ENCODE peak calls at places on chromosomes 11 and 22, in ten cellular contexts. One of them, this sample, is unnamed.

GRCh38 chr11:74437441-74437840 is 29.9 kb downstream of the KCNE3 start:
- DNase-seq in nephron progenitor cell: no peak
- DNase-seq in dermis microvascular lymphatic vessel endothelial cell: peak
- DNase-seq in EH: peak
- DNase-seq in activated CD4-positive, alpha-beta T cell treated with anti-CD3 and anti-CD28 coated beads, Interleukin-2, amount 50 U/mL, for 1 hour: no peak
- DNase-seq in smooth muscle cell of the brain vasculature: no peak
- DNase-seq in NCI-H526: no peak
- DNase-seq in brain microvascular endothelial cell: peak
- DNase-seq in HCT116: no peak
- DNase-seq in CD8-positive, alpha-beta T cell: no peak
- DNase-seq in this sample: no peak

GRCh38 chr11:6362868-6363678 is 27.2 kb upstream of the SMPD1 start:
- DNase-seq in nephron progenitor cell: peak
- DNase-seq in dermis microvascular lymphatic vessel endothelial cell: peak
- DNase-seq in EH: peak
- DNase-seq in activated CD4-positive, alpha-beta T cell treated with anti-CD3 and anti-CD28 coated beads, Interleukin-2, amount 50 U/mL, for 1 hour: peak
- DNase-seq in smooth muscle cell of the brain vasculature: peak
- DNase-seq in NCI-H526: peak
- DNase-seq in brain microvascular endothelial cell: peak
- DNase-seq in HCT116: peak
- DNase-seq in CD8-positive, alpha-beta T cell: peak
- DNase-seq in this sample: peak

GRCh38 chr22:31230871-31231621 is 18.9 kb downstream of the LIMK2 start:
- DNase-seq in nephron progenitor cell: peak
- DNase-seq in dermis microvascular lymphatic vessel endothelial cell: peak
- DNase-seq in EH: peak
- DNase-seq in activated CD4-positive, alpha-beta T cell treated with anti-CD3 and anti-CD28 coated beads, Interleukin-2, amount 50 U/mL, for 1 hour: peak
- DNase-seq in smooth muscle cell of the brain vasculature: no peak
- DNase-seq in NCI-H526: no peak
- DNase-seq in brain microvascular endothelial cell: peak
- DNase-seq in HCT116: no peak
- DNase-seq in CD8-positive, alpha-beta T cell: peak
- DNase-seq in this sample: peak

GRCh38 chr11:66542362-66542761 is 3.5 kb downstream of the ZDHHC24 start:
- DNase-seq in nephron progenitor cell: no peak
- DNase-seq in dermis microvascular lymphatic vessel endothelial cell: no peak
- DNase-seq in EH: peak
- DNase-seq in activated CD4-positive, alpha-beta T cell treated with anti-CD3 and anti-CD28 coated beads, Interleukin-2, amount 50 U/mL, for 1 hour: no peak
- DNase-seq in smooth muscle cell of the brain vasculature: no peak
- DNase-seq in NCI-H526: no peak
- DNase-seq in brain microvascular endothelial cell: no peak
- DNase-seq in HCT116: no peak
- DNase-seq in CD8-positive, alpha-beta T cell: no peak
- DNase-seq in this sample: no peak

GRCh38 chr22:43424201-43424600 is 12.4 kb downstream of the MPPED1 start:
- DNase-seq in nephron progenitor cell: no peak
- DNase-seq in dermis microvascular lymphatic vessel endothelial cell: no peak
- DNase-seq in EH: no peak
- DNase-seq in activated CD4-positive, alpha-beta T cell treated with anti-CD3 and anti-CD28 coated beads, Interleukin-2, amount 50 U/mL, for 1 hour: no peak
- DNase-seq in smooth muscle cell of the brain vasculature: no peak
- DNase-seq in NCI-H526: no peak
- DNase-seq in brain microvascular endothelial cell: no peak
- DNase-seq in HCT116: no peak
- DNase-seq in CD8-positive, alpha-beta T cell: no peak
- DNase-seq in this sample: no peak

GRCh38 chr11:66768088-66768521 is 39.1 kb upstream of the SPTBN2 start:
- DNase-seq in nephron progenitor cell: no peak
- DNase-seq in dermis microvascular lymphatic vessel endothelial cell: no peak
- DNase-seq in EH: no peak
- DNase-seq in activated CD4-positive, alpha-beta T cell treated with anti-CD3 and anti-CD28 coated beads, Interleukin-2, amount 50 U/mL, for 1 hour: no peak
- DNase-seq in smooth muscle cell of the brain vasculature: no peak
- DNase-seq in NCI-H526: no peak
- DNase-seq in brain microvascular endothelial cell: peak
- DNase-seq in HCT116: no peak
- DNase-seq in CD8-positive, alpha-beta T cell: no peak
- DNase-seq in this sample: no peak

GRCh38 chr22:48477031-48477721 is 1350.5 kb downstream of the BRD1 start:
- DNase-seq in nephron progenitor cell: no peak
- DNase-seq in dermis microvascular lymphatic vessel endothelial cell: no peak
- DNase-seq in EH: no peak
- DNase-seq in activated CD4-positive, alpha-beta T cell treated with anti-CD3 and anti-CD28 coated beads, Interleukin-2, amount 50 U/mL, for 1 hour: no peak
- DNase-seq in smooth muscle cell of the brain vasculature: no peak
- DNase-seq in NCI-H526: no peak
- DNase-seq in brain microvascular endothelial cell: no peak
- DNase-seq in HCT116: no peak
- DNase-seq in CD8-positive, alpha-beta T cell: no peak
- DNase-seq in this sample: no peak

GRCh38 chr11:67267188-67268035 is 1.1 kb downstream of the GRK2 start:
- DNase-seq in nephron progenitor cell: no peak
- DNase-seq in dermis microvascular lymphatic vessel endothelial cell: no peak
- DNase-seq in EH: no peak
- DNase-seq in activated CD4-positive, alpha-beta T cell treated with anti-CD3 and anti-CD28 coated beads, Interleukin-2, amount 50 U/mL, for 1 hour: no peak
- DNase-seq in smooth muscle cell of the brain vasculature: no peak
- DNase-seq in NCI-H526: no peak
- DNase-seq in brain microvascular endothelial cell: no peak
- DNase-seq in HCT116: no peak
- DNase-seq in CD8-positive, alpha-beta T cell: no peak
- DNase-seq in this sample: peak

GRCh38 chr11:16080688-16081388 is 275.5 kb downstream of the SOX6 start:
- DNase-seq in nephron progenitor cell: no peak
- DNase-seq in dermis microvascular lymphatic vessel endothelial cell: no peak
- DNase-seq in EH: no peak
- DNase-seq in activated CD4-positive, alpha-beta T cell treated with anti-CD3 and anti-CD28 coated beads, Interleukin-2, amount 50 U/mL, for 1 hour: no peak
- DNase-seq in smooth muscle cell of the brain vasculature: no peak
- DNase-seq in NCI-H526: no peak
- DNase-seq in brain microvascular endothelial cell: no peak
- DNase-seq in HCT116: no peak
- DNase-seq in CD8-positive, alpha-beta T cell: no peak
- DNase-seq in this sample: no peak

This sample was measured in CD4-positive, CD25-positive, alpha-beta regulatory T cell.